ENCODE peak calls at places on chromosomes 16 and 17, in seven cellular contexts. B is HCT116, M is HepG2, W is H1, F is SK-N-SH, J is K562, D is GM12878. K is an unnamed sample. For H3K27me3, the result is how much of the 10 kb centered on the place peaks cover.

GRCh38 chr17:66727634-66728570 is 107.0 kb upstream of the CACNG5 start:
- DNase-seq in B (peak), M (peak), W (peak), F (peak), J (peak), D (no peak), K (peak)

GRCh38 chr17:37701424-37702020 is 43.3 kb downstream of the HNF1B start:
- DNase-seq in B (peak), M (no peak), W (no peak), F (peak), J (peak), D (peak), K (no peak)

GRCh38 chr17:68390888-68391545 is 66.3 kb downstream of the WIPI1 start:
- DNase-seq in B (no peak), M (no peak), W (no peak), F (no peak), J (no peak), D (no peak), K (no peak)

GRCh38 chr16:88039591-88039990 is 88.4 kb downstream of the BANP start:
- DNase-seq in B (no peak), M (no peak), W (no peak), F (no peak), J (no peak), D (no peak), K (no peak)

GRCh38 chr17:72995008-72995656 is 97.4 kb downstream of the SLC39A11 start:
- DNase-seq in B (no peak), M (no peak), W (no peak), F (no peak), J (no peak), D (no peak), K (no peak)

GRCh38 chr16:58451945-58452401 is 48.0 kb upstream of the NDRG4 start:
- DNase-seq in B (no peak), M (peak), W (no peak), F (no peak), J (no peak), D (no peak), K (no peak)

GRCh38 chr16:19008245-19008644 is 24.5 kb downstream of the TMC7 start:
- DNase-seq in B (no peak), M (peak), W (no peak), F (peak), J (no peak), D (no peak), K (no peak)

GRCh38 chr17:18070861-18071340 is 16.8 kb upstream of the DRG2 start:
- DNase-seq in B (no peak), M (no peak), W (no peak), F (no peak), J (peak), D (no peak), K (no peak)

GRCh38 chr16:67245189-67245585 is 2.1 kb downstream of the FHOD1 start:
- DNase-seq in B (no peak), M (no peak), W (no peak), F (no peak), J (no peak), D (no peak), K (no peak)

GRCh38 chr16:53504665-53505064 is 1.7 kb upstream of the AKTIP start:
- DNase-seq in B (no peak), M (no peak), W (no peak), F (no peak), J (no peak), D (no peak), K (no peak)

GRCh38 chr16:49019081-49019633 is 262.5 kb downstream of the CBLN1 start:
- DNase-seq in B (no peak), M (no peak), W (no peak), F (no peak), J (no peak), D (no peak), K (no peak)

GRCh38 chr16:4176794-4177438 is 60.7 kb upstream of the ADCY9 start:
- DNase-seq in B (peak), M (peak), W (no peak), F (no peak), J (peak), D (peak), K (no peak)

GRCh38 chr17:55693244-55694216 is 29.1 kb downstream of the TMEM100 start:
- DNase-seq in B (no peak), M (no peak), W (no peak), F (peak), J (no peak), D (no peak), K (no peak)

GRCh38 chr16:5073279-5073629 is 1.6 kb downstream of the ALG1 start:
- DNase-seq in B (no peak), M (no peak), W (no peak), F (no peak), J (no peak), D (no peak), K (no peak)

GRCh38 chr16:50096791-50097190 is 31.0 kb downstream of the HEATR3 start:
- DNase-seq in B (no peak), M (no peak), W (no peak), F (peak), J (no peak), D (no peak), K (no peak)

GRCh38 chr17:79989106-79989835 is 46.4 kb downstream of the TBC1D16 start:
- DNase-seq in B (no peak), M (no peak), W (no peak), F (no peak), J (no peak), D (no peak), K (no peak)

GRCh38 chr16:25838724-25839186 is 147.0 kb downstream of the HS3ST4 start:
- DNase-seq in B (peak), M (peak), W (peak), F (peak), J (peak), D (peak), K (peak)

GRCh38 chr16:67327774-67328173 is 1.2 kb downstream of the LRRC36 start:
- DNase-seq in B (no peak), M (no peak), W (no peak), F (no peak), J (no peak), D (no peak), K (no peak)

GRCh38 chr16:35186045-35186759 is 1726.8 kb downstream of the TP53TG3F start:
- DNase-seq in B (no peak), M (no peak), W (no peak), F (no peak), J (no peak), D (no peak), K (no peak)

GRCh38 chr17:11487469-11487868 is 110.8 kb upstream of the DNAH9 start:
- DNase-seq in B (no peak), M (no peak), W (no peak), F (no peak), J (no peak), D (no peak), K (no peak)

GRCh38 chr16:27444470-27444869 is 42.5 kb downstream of the IL21R start:
- DNase-seq in B (no peak), M (no peak), W (no peak), F (no peak), J (no peak), D (no peak), K (no peak)

GRCh38 chr17:79607941-79608728 is 2.7 kb downstream of the RBFOX3 start:
- DNase-seq in B (peak), M (no peak), W (peak), F (peak), J (peak), D (no peak), K (peak)

GRCh38 chr17:45132569-45133463 is 501 bp upstream of the PLCD3 start:
- DNase-seq in B (peak), M (peak), W (no peak), F (peak), J (peak), D (no peak), K (peak)

GRCh38 chr16:79013004-79013403 is 587.5 kb downstream of the MAF start:
- DNase-seq in B (no peak), M (no peak), W (no peak), F (no peak), J (no peak), D (no peak), K (no peak)

GRCh38 chr16:67884684-67885083 is at the start of gene NRN1L:
- DNase-seq in B (no peak), M (no peak), W (peak), F (peak), J (peak), D (no peak), K (peak)

GRCh38 chr17:68343976-68344375 is 52.7 kb downstream of the ARSG start:
- DNase-seq in B (no peak), M (no peak), W (no peak), F (no peak), J (no peak), D (no peak), K (no peak)

GRCh38 chr17:2215616-2216364 is 87.8 kb downstream of the SMG6 start:
- DNase-seq in B (no peak), M (no peak), W (no peak), F (peak), J (no peak), D (no peak), K (no peak)

GRCh38 chr17:80742581-80743180 is 198.0 kb downstream of the RPTOR start:
- DNase-seq in B (no peak), M (no peak), W (no peak), F (no peak), J (no peak), D (no peak), K (no peak)

GRCh38 chr17:39603304-39604016 is 4.3 kb downstream of the NEUROD2 start:
- DNase-seq in B (no peak), M (no peak), W (no peak), F (no peak), J (no peak), D (no peak), K (no peak)

GRCh38 chr17:338442-339192 is 14.0 kb downstream of the RPH3AL start:
- DNase-seq in B (no peak), M (peak), W (no peak), F (no peak), J (no peak), D (no peak), K (no peak)
- TF ChIP-seq YY1 in B (no peak), M (no peak), W (no peak), F (no peak), J (no peak), D (no peak), K (no peak)

GRCh38 chr16:54927125-54928015 is 3.3 kb upstream of the IRX5 start:
- DNase-seq in B (no peak), M (no peak), W (no peak), F (no peak), J (peak), D (no peak), K (no peak)

GRCh38 chr16:54929090-54930033 is 1.3 kb upstream of the IRX5 start:
- DNase-seq in B (peak), M (no peak), W (peak), F (peak), J (peak), D (peak), K (peak)

GRCh38 chr16:54928016-54928356 is 2.7 kb upstream of the IRX5 start:
- DNase-seq in B (no peak), M (no peak), W (no peak), F (no peak), J (no peak), D (no peak), K (no peak)

GRCh38 chr16:54930034-54930938 is at the start of gene IRX5:
- DNase-seq in B (peak), M (no peak), W (peak), F (peak), J (peak), D (no peak), K (peak)

DNA sequence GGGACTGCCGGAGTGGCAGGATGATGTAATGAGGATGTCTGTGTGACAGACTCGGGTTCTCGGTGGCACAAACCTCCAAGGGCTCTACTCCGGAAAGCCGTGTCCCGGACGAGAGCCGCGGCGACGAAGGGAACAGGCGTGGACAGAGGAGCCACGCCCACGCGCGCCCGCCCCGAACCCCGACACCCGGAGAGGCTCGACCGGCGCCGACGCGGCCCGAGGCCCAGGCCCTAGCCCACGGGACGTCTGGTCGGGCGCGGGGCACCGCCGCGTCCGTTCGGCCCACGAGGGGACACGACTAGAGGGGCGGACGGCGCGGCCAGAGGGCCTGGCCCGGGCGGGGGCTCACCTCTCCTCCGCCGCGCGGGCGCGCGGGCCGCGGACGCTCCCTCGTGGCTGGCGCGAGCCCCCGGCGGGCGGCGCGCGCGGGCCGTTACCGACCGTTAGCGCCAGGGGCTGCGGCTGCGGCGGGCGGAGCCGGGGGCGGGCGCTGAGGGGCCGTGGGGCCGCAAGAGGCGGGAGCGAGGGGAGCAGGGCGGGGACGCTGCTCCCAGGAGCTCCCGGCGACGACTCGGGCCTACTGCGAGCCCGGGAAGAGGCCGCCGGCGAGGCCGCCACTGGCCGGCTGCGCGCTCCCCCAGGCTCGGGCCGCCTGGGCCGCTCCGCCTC is 2.1 kb upstream of the IRX5 start:
- DNase-seq in B (no peak), M (no peak), W (no peak), F (peak), J (peak), D (no peak), K (no peak)
- H3K27me3 ChIP-seq in B (under half), M (under half), W (under half), F (under half), J (under half), D (under half), K (half or more)

DNA sequence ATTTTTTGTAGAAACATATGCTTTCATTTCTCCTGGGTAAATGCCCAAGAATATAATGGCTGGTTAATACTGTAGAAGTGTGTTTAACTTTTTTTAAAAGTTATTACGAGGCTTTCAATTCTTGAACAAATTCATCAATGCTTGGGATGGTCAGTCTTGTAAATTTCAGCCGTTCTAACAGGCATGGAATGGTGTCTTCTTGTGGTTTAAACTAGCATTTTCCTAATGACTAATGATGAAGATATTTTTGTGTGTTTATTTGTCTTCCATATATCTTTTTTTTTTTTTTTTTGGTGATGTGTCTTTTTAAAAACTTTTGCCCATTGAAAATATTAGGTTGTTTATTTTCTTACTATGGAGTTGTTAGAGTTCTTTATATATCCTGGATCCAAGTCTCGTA is 67.1 kb downstream of the MGAT5B start:
- DNase-seq in B (no peak), M (no peak), W (no peak), F (no peak), J (no peak), D (no peak), K (no peak)
- TF ChIP-seq YY1 in B (no peak), M (no peak), W (no peak), F (no peak), J (no peak), D (no peak), K (no peak)

GRCh38 chr17:8003594-8004181 is 1.3 kb downstream of the GUCY2D start:
- DNase-seq in B (no peak), M (no peak), W (no peak), F (no peak), J (no peak), D (no peak), K (no peak)
- H3K27me3 ChIP-seq in B (under half), M (half or more), W (under half), F (under half), J (half or more), D (under half), K (under half)

GRCh38 chr16:116015-116414 is 22.5 kb downstream of the NPRL3 start:
- DNase-seq in B (no peak), M (no peak), W (no peak), F (no peak), J (peak), D (no peak), K (no peak)

GRCh38 chr16:122342-122741 is 16.1 kb downstream of the NPRL3 start:
- DNase-seq in B (no peak), M (no peak), W (no peak), F (no peak), J (no peak), D (no peak), K (no peak)

GRCh38 chr16:118857-119256 is 19.6 kb downstream of the NPRL3 start:
- DNase-seq in B (no peak), M (no peak), W (no peak), F (no peak), J (no peak), D (no peak), K (no peak)

GRCh38 chr16:119835-120234 is 18.6 kb downstream of the NPRL3 start:
- DNase-seq in B (no peak), M (no peak), W (no peak), F (no peak), J (peak), D (no peak), K (no peak)

DNA sequence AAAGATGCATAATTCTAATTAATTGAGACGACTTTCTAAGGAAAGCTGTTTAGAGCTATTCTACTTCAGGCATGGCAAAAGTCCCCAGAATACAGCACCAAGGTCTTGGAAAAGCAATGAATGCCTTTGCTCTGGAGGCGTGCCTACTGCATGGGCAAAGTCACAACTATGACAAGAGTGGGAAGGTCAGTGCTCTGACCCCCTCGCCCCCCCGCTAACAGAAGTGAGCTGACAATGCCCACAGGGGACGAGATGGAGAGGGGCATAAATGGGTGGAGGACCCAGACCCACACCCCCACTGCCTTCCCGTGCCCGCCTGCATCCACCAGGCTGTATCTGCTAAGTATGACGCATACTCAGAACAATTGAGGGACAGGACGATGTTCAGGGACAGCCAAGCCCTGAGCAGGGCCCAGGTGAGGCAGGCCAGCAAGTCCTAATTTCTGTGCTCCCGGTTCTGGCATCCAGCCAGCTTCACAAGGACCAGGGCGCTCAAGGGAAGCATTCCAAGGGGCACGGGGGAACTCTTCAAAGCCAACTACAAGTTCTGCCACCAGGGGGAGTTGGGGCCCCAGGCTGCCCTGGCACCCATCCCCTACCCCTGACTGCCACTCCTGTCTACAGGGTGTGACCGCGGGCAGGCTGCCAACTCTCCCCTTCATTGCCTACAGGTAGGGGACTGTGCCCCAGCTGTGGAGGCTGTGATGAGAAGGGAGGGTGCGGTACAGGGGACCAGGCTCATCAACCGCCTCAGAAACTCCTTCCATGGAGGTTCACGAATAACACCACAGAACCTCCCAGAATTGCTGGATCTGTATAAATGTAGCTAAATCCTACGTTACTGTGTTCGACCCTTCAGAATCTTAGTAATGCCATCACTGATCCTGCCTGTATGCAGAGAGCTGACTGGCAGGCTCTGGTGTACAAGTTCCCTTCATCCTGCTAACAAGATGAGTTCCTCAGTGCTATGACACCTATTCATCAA is 20.8 kb downstream of the NPRL3 start:
- DNase-seq in B (peak), M (peak), W (peak), F (peak), J (peak), D (no peak), K (peak)
- TF ChIP-seq YY1 in B (no peak), M (no peak), W (peak), F (no peak), J (no peak), D (peak), K (no peak)

GRCh38 chr17:83093506-83093905 is 14.1 kb downstream of the METRNL start:
- DNase-seq in B (no peak), M (no peak), W (no peak), F (no peak), J (no peak), D (no peak), K (no peak)
- H3K27me3 ChIP-seq in B (under half), M (under half), W (under half), F (under half), J (under half), D (under half), K (under half)

GRCh38 chr16:65418435-65418834 is 296.6 kb upstream of the CDH11 start:
- DNase-seq in B (no peak), M (no peak), W (no peak), F (no peak), J (no peak), D (no peak), K (no peak)
- TF ChIP-seq YY1 in B (no peak), M (no peak), W (no peak), F (no peak), J (no peak), D (no peak), K (no peak)